ENCODE peak calls at places on chromosome 12, in six cellular contexts. X is ELR; B is hippocampal formation; D is stimulated activated CD8-positive, alpha-beta memory T cell treated with anti-CD3 and anti-CD28 coated beads, Interleukin-4, amount 100 ng/mL, for 4 hours; Y is NCI-H460; N is NCI-H1436. W is an unnamed sample.

GRCh38 chr12:48037267-48037915 is 33.1 kb upstream of the COL2A1 start:
- DNase-seq in X (no peak), B (no peak), D (no peak), Y (no peak), N (no peak), W (no peak)

GRCh38 chr12:130831876-130832405 is 7.1 kb downstream of the STX2 start:
- DNase-seq in X (no peak), B (no peak), D (no peak), Y (no peak), N (no peak), W (no peak)

GRCh38 chr12:97022831-97023230 is 115.8 kb downstream of the NEDD1 start:
- DNase-seq in X (no peak), B (no peak), D (no peak), Y (no peak), N (no peak), W (no peak)

GRCh38 chr12:100799770-100800169 is 5.2 kb downstream of the ANO4 start:
- DNase-seq in X (peak), B (peak), D (no peak), Y (no peak), N (no peak), W (no peak)

GRCh38 chr12:6946033-6946919 is 2.5 kb downstream of the C12orf57 start:
- DNase-seq in X (no peak), B (no peak), D (no peak), Y (peak), N (peak), W (peak)

GRCh38 chr12:14384783-14385638 is 19.5 kb downstream of the ATF7IP start:
- DNase-seq in X (peak), B (peak), D (no peak), Y (peak), N (peak), W (peak)

GRCh38 chr12:65459545-65459944 is 181.1 kb downstream of the MSRB3 start:
- DNase-seq in X (no peak), B (no peak), D (no peak), Y (no peak), N (no peak), W (no peak)

GRCh38 chr12:52874573-52875435 is 26.0 kb upstream of the KRT78 start:
- DNase-seq in X (peak), B (no peak), D (no peak), Y (no peak), N (no peak), W (no peak)

GRCh38 chr12:50220357-50221061 is 53.3 kb upstream of the CERS5 start:
- DNase-seq in X (peak), B (no peak), D (no peak), Y (no peak), N (no peak), W (no peak)

GRCh38 chr12:68587448-68587873 is 23.2 kb upstream of the RAP1B start:
- DNase-seq in X (no peak), B (no peak), D (no peak), Y (no peak), N (no peak), W (no peak)

GRCh38 chr12:79842630-79843029 is 92.3 kb downstream of the PPP1R12A start:
- DNase-seq in X (no peak), B (no peak), D (no peak), Y (no peak), N (no peak), W (no peak)

GRCh38 chr12:90921536-90921935 is 33.4 kb downstream of the CCER1 start:
- DNase-seq in X (no peak), B (no peak), D (no peak), Y (no peak), N (no peak), W (no peak)

GRCh38 chr12:119659289-119659897 is 8.5 kb upstream of the PRKAB1 start:
- DNase-seq in X (peak), B (no peak), D (no peak), Y (peak), N (no peak), W (peak)

GRCh38 chr12:120085920-120086319 is 30.6 kb downstream of the RAB35 start:
- DNase-seq in X (no peak), B (no peak), D (no peak), Y (no peak), N (no peak), W (no peak)

GRCh38 chr12:116381744-116382455 is 104.4 kb upstream of the MED13L start:
- DNase-seq in X (peak), B (no peak), D (no peak), Y (peak), N (no peak), W (no peak)

GRCh38 chr12:105946541-105946940 is 192.2 kb downstream of the NUAK1 start:
- DNase-seq in X (no peak), B (no peak), D (no peak), Y (no peak), N (no peak), W (no peak)

W was measured in T47D.